ENCODE peak calls at places on chromosomes 7 and 10, in seven cellular contexts. B is cardiac fibroblast, M is foreskin fibroblast, D is A673, X is AG09309, F is GM06990, Z is fibroblast of the aortic adventitia. E is an unnamed sample.

GRCh38 chr7:47336178-47337020 is 245.5 kb downstream of the TNS3 start:
- DNase-seq in X (peak), D (no peak), B (peak), Z (peak), F (no peak), M (peak), E (no peak)

GRCh38 chr7:134835463-134835823 is 56.0 kb downstream of the CALD1 start:
- DNase-seq in D (no peak), X (no peak), B (peak), M (no peak), F (no peak), Z (peak), E (no peak)

GRCh38 chr10:18290651-18291313 is 150.6 kb downstream of the CACNB2 start:
- DNase-seq in D (no peak), X (no peak), M (no peak), Z (no peak), F (no peak), B (no peak), E (no peak)

GRCh38 chr10:96814264-96814663 is 17.8 kb upstream of the LCOR start:
- DNase-seq in B (peak), F (no peak), M (peak), Z (peak), D (no peak), X (peak), E (no peak)

GRCh38 chr7:116173051-116174028 is 37.0 kb upstream of the TES start:
- DNase-seq in Z (peak), F (peak), B (peak), X (no peak), M (peak), D (peak), E (peak)

GRCh38 chr7:158740657-158741293 is 36.2 kb upstream of the NCAPG2 start:
- DNase-seq in B (peak), X (peak), Z (peak), F (no peak), M (peak), D (no peak), E (no peak)

GRCh38 chr10:69057261-69057950 is 30.5 kb upstream of the SRGN start:
- DNase-seq in D (no peak), F (peak), M (no peak), X (no peak), B (no peak), Z (no peak), E (peak)

GRCh38 chr7:150514748-150515222 is at the start of gene GIMAP7:
- DNase-seq in X (no peak), D (no peak), F (peak), Z (no peak), B (no peak), M (no peak), E (peak)

GRCh38 chr10:106565546-106565945 is 599.0 kb downstream of the SORCS1 start:
- DNase-seq in Z (no peak), X (no peak), F (no peak), M (peak), B (peak), D (no peak), E (no peak)

GRCh38 chr7:159197066-159197975 is 52.7 kb upstream of the VIPR2 start:
- DNase-seq in Z (no peak), F (no peak), D (peak), M (no peak), B (peak), X (no peak), E (peak)

GRCh38 chr7:104206841-104207240 is 972 bp downstream of the ORC5 start:
- DNase-seq in D (no peak), F (no peak), X (no peak), M (no peak), B (no peak), Z (peak), E (no peak)

GRCh38 chr10:62934258-62934657 is 118.1 kb upstream of the EGR2 start:
- DNase-seq in Z (no peak), F (no peak), D (no peak), B (no peak), M (no peak), X (no peak), E (no peak)

GRCh38 chr7:38660427-38661099 is 29.4 kb upstream of the AMPH start:
- DNase-seq in D (peak), B (peak), X (no peak), F (no peak), Z (peak), M (no peak), E (peak)

GRCh38 chr10:45386657-45387056 is 12.6 kb downstream of the ALOX5 start:
- DNase-seq in B (no peak), Z (no peak), F (no peak), M (no peak), X (no peak), D (no peak), E (no peak)

GRCh38 chr10:71610651-71611050 is 108.9 kb downstream of the C10orf105 start:
- DNase-seq in M (no peak), X (no peak), F (no peak), B (no peak), Z (no peak), D (no peak), E (no peak)

DNA sequence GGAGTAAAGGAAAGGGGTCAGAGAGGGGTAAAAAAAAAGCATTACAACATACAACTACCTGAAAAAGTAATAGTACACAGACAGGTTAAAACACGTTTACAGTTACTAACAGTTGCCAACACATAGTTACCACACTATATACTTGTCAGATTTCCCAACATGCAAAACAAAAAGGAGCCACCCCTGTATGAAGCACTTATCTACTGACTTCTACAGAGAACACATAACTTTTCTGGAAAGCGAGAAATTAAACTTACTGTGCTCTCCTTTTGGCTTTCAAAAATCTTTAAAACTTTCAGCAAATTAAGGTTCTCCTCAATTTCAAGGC is 2.1 kb downstream of the ABI1 start:
- DNase-seq in X (no peak), M (no peak), B (peak), Z (peak), D (no peak), F (no peak), E (no peak)
- TF ChIP-seq CTCF in X (no peak), M (no peak), B (no peak), Z (no peak), D (no peak), F (no peak), E (no peak)

GRCh38 chr10:36504752-36505151 is 620.6 kb upstream of the ANKRD30A start:
- DNase-seq in B (peak), M (no peak), Z (no peak), D (peak), F (no peak), X (no peak), E (no peak)
- TF ChIP-seq CTCF in B (peak), M (no peak), Z (no peak), D (peak), F (no peak), X (peak), E (no peak)

GRCh38 chr10:13099144-13099665 is 758 bp upstream of the OPTN start:
- DNase-seq in B (peak), Z (peak), F (peak), D (peak), X (no peak), M (peak), E (peak)
- TF ChIP-seq CTCF in B (peak), Z (peak), F (peak), D (peak), X (peak), M (peak), E (peak)

GRCh38 chr10:124741281-124741921 is 2.8 kb downstream of the FAM53B start:
- DNase-seq in Z (peak), D (peak), B (peak), F (peak), M (peak), X (no peak), E (peak)

GRCh38 chr10:124741922-124742417 is 2.2 kb downstream of the FAM53B start:
- DNase-seq in M (no peak), X (no peak), B (no peak), F (no peak), D (no peak), Z (no peak), E (peak)

GRCh38 chr10:124743188-124744046 is 761 bp downstream of the FAM53B start:
- DNase-seq in B (peak), Z (no peak), F (peak), M (no peak), D (peak), X (no peak), E (peak)

GRCh38 chr10:124744047-124744687 is at the start of gene FAM53B:
- DNase-seq in Z (peak), F (peak), M (peak), B (peak), X (no peak), D (peak), E (peak)

DNA sequence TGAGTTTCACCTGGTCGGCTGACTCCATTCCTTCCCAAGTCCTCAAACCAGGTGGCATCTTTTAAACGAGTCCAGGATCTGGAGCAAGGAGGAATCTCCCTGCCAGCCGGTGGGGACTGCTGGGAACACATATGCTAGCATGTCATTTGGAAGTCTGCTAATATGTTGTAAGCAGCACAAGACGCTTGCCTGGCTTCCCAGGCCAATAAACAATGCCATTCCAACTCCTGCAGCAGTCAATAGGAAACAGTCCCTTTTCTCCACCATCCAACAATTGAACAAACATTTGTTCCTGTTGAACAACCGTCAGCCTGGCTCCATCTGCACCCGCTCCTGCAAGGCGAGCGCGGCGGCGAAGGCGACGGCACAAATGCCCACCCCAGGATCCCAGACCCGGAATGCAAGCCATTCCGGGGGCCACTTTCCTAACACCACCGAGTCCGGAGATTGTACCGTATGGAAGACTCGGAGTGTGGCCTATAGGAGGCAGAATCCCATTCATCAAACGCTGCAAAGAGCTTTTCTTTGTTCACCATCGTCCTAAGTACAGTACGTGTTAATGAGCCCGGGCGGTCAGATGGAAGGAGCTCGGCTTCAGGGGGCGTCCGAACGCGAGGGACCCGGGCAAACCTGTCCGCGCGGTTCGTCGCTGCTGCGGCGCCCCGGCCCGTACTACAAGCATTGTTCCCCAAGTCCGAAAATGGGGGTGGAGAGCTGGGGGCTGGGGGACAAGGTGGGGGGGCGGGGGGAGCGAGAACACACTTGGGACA is 1.6 kb downstream of the FAM53B start:
- DNase-seq in F (no peak), M (no peak), D (peak), Z (no peak), B (peak), X (no peak), E (no peak)
- TF ChIP-seq CTCF in F (peak), M (peak), D (peak), Z (peak), B (peak), X (peak), E (no peak)

GRCh38 chr7:4267326-4268039 is 414.6 kb upstream of the FOXK1 start:
- DNase-seq in D (no peak), F (no peak), X (no peak), M (no peak), Z (no peak), B (no peak), E (no peak)
- TF ChIP-seq CTCF in D (no peak), F (no peak), X (no peak), M (no peak), Z (no peak), B (no peak), E (no peak)

GRCh38 chr7:137474627-137475026 is 131.1 kb upstream of the PTN start:
- DNase-seq in M (no peak), Z (no peak), D (no peak), F (no peak), X (no peak), B (no peak), E (no peak)
- TF ChIP-seq CTCF in M (no peak), Z (no peak), D (no peak), F (no peak), X (no peak), B (no peak), E (no peak)